ENCODE peak calls at places on chromosomes 6 and 20, in five cellular contexts. D, Z, K, T and O are unnamed samples.

GRCh38 chr6:169253341-169253740 is 305 bp downstream of the THBS2 start:
- DNase-seq in T (no peak), K (no peak), Z (no peak), D (no peak), O (no peak)

GRCh38 chr6:2063547-2063946 is 181.9 kb downstream of the GMDS start:
- DNase-seq in T (no peak), Z (no peak), K (no peak), D (no peak), O (no peak)

GRCh38 chr20:52129611-52130010 is 62.0 kb downstream of the ZFP64 start:
- DNase-seq in K (no peak), D (peak), T (no peak), Z (no peak), O (no peak)

GRCh38 chr20:51462566-51463276 is 79.8 kb downstream of the NFATC2 start:
- DNase-seq in T (no peak), K (no peak), Z (peak), D (peak), O (no peak)

GRCh38 chr6:131116755-131117360 is 18.4 kb upstream of the AKAP7 start:
- DNase-seq in T (no peak), Z (peak), D (peak), K (peak), O (no peak)

GRCh38 chr20:38343798-38344701 is 2.2 kb upstream of the LBP start:
- DNase-seq in Z (no peak), T (no peak), K (no peak), D (no peak), O (no peak)

GRCh38 chr6:87436435-87436834 is 28.7 kb downstream of the CFAP206 start:
- DNase-seq in D (peak), Z (peak), T (peak), K (peak), O (peak)

GRCh38 chr6:125207956-125208355 is 54.4 kb downstream of the TPD52L1 start:
- DNase-seq in T (no peak), K (no peak), D (no peak), Z (no peak), O (no peak)

GRCh38 chr6:158807515-158808441 is 11.4 kb downstream of the EZR start:
- DNase-seq in T (no peak), Z (no peak), D (no peak), K (no peak), O (no peak)

GRCh38 chr20:59749293-59749680 is 144.9 kb downstream of the PHACTR3 start:
- DNase-seq in K (no peak), T (peak), Z (no peak), D (peak), O (no peak)

GRCh38 chr6:27836080-27836782 is 76.0 kb downstream of the OR2B2 start:
- DNase-seq in Z (no peak), T (no peak), K (peak), D (no peak), O (no peak)

GRCh38 chr20:43046946-43047345 is 142.8 kb downstream of the PTPRT start:
- DNase-seq in K (no peak), T (no peak), D (no peak), Z (no peak), O (no peak)
- TF ChIP-seq CTCF in K (no peak), T (no peak), D (no peak), Z (no peak), O (no peak)

GRCh38 chr6:133551436-133551835 is 310.3 kb downstream of the EYA4 start:
- DNase-seq in K (no peak), D (no peak), T (no peak), Z (no peak), O (no peak)
- TF ChIP-seq CTCF in K (no peak), D (no peak), T (no peak), Z (no peak), O (no peak)

GRCh38 chr6:13711726-13712484 is at the start of gene RANBP9:
- DNase-seq in Z (peak), D (peak), T (peak), K (peak), O (peak)

GRCh38 chr6:13710552-13711383 is 867 bp downstream of the RANBP9 start:
- DNase-seq in Z (peak), K (peak), D (no peak), T (no peak), O (no peak)

GRCh38 chr6:13709698-13710551 is 1.7 kb downstream of the RANBP9 start:
- DNase-seq in T (no peak), D (no peak), K (peak), Z (no peak), O (no peak)

GRCh38 chr6:13712485-13712990 is 903 bp upstream of the RANBP9 start:
- DNase-seq in D (no peak), T (no peak), Z (no peak), K (peak), O (no peak)

DNA sequence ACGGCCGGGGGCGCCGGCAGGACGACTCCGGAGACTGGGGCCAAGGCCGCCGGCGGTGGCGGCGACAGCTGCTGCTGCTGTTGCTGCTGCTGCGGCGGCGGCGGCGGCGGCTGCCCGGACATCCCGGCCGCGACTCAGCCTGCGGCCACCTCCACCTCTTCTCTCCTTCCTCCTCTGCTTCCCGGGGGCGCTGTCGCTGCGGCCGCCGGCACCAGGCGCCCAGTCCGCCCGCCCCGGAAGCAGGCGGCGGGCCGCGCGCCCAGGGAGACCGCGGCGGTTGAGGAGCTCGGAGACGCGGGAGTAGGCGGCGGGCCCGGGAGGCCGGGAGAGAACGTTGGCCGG is 280 bp downstream of the RANBP9 start:
- DNase-seq in T (no peak), K (peak), Z (no peak), D (no peak), O (no peak)
- TF ChIP-seq CTCF in T (peak), K (peak), Z (no peak), D (no peak), O (no peak)

DNA sequence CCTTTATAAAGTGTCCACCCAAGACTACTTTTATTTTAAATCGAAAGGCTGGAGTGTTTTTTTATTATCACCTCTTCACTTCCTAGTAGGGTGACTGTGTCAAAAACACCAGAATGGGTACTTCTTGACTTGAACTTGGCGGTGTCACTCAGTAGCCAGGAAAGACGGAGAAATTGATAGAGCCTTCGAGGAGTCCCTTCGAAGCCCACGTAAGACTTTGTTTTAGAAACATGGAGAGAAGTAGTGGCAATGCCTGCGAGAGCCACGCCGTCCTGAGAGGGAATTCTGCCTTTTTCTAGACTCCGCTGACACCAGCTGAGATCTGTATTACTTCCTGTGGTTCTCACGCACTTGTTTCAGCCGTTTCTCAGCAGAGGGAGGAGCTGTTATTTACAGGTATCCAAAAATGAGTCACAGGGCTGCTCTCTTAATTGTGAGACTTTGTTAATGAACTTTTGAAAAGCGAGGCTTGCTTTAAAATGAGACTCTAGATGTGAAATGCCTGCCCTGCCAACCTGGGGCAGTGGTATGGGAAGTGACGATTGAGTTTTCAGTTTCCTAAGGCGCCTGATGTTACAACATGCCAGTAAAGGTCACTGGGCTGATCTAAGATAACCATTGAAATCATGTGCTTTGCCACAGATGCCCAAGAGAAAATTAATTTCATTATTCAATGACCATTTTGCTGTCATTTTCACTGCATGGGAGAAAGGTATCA is 852 bp downstream of the STX11 start:
- DNase-seq in T (no peak), Z (no peak), D (no peak), K (peak), O (no peak)
- TF ChIP-seq CTCF in T (no peak), Z (no peak), D (no peak), K (no peak), O (no peak)

DNA sequence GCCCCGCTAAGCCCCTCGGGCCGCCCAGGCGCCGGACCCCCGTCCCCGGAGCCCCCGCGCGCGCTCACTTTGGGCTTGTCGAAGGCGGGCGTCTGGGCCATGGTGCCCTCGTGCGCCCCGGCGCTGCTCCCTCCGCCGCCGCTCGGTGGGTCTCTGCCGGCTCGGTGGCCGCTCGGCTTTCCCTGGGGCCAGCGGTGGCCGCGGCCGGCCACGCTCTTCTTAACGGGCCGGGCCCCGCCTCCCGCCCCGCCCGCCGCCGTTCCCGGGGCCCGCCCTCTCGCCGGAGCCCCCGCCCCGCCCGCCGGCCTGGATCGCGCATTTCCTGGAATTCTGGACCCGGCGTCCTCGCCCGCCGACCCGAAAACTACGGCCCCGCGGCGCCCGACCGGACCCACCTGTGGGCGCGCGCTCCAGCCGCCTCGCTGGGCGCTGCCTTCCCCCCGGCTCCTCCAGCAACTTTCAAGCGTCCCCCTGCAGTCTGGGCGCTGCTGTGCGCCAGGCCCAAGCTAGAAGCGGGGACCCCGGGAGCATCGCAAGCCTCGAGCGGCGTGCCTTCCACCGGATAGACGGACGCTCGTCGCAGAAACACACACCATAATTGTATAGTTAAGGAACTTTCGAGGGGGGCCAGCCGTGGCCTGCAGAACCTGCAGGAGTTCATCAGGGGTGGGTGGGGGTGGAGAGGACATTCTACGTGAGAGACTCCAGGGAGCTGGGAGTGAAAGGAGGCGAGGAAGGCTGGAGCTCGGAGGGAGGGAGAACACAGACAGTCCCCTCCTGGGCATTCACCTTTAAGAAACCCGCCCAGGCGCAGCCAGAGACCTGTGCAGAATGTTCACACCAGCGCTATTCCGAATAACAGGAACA is at the start of gene ADA:
- DNase-seq in Z (peak), D (peak), T (no peak), K (peak), O (no peak)
- TF ChIP-seq CTCF in Z (no peak), D (no peak), T (no peak), K (no peak), O (no peak)

DNA sequence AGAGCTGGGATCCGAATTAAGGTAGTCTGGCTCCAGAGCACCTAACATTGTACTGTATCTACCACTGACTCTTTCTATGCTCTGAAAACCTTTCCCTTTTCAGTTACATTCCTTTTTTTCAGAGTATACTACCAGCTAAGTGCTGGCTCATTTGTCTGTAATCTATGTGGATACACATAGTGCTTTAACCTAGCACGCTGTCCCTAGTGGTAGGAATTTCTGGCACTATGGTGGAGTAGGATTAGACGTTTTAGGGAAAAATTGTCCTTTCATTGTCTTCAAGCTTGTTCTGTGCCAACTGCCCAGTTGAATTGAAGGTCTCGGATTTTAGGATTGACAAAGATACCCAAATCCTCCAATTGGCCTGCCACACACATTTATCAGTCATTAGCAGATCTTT is 259.1 kb upstream of the FERMT1 start:
- DNase-seq in T (no peak), Z (no peak), K (no peak), D (no peak), O (peak)
- TF ChIP-seq CTCF in T (peak), Z (no peak), K (no peak), D (peak), O (peak)

GRCh38 chr20:42594659-42595058 is 595.0 kb downstream of the PTPRT start:
- DNase-seq in T (no peak), K (no peak), Z (no peak), D (no peak), O (no peak)

GRCh38 chr20:42595625-42596024 is 594.1 kb downstream of the PTPRT start:
- DNase-seq in T (no peak), D (no peak), K (no peak), Z (no peak), O (no peak)

GRCh38 chr20:42603655-42604054 is 586.1 kb downstream of the PTPRT start:
- DNase-seq in K (no peak), T (no peak), D (no peak), Z (no peak), O (no peak)

GRCh38 chr20:42598586-42598985 is 591.1 kb downstream of the PTPRT start:
- DNase-seq in Z (no peak), T (no peak), K (no peak), D (no peak), O (no peak)
- TF ChIP-seq CTCF in Z (no peak), T (no peak), K (no peak), D (no peak), O (no peak)

DNA sequence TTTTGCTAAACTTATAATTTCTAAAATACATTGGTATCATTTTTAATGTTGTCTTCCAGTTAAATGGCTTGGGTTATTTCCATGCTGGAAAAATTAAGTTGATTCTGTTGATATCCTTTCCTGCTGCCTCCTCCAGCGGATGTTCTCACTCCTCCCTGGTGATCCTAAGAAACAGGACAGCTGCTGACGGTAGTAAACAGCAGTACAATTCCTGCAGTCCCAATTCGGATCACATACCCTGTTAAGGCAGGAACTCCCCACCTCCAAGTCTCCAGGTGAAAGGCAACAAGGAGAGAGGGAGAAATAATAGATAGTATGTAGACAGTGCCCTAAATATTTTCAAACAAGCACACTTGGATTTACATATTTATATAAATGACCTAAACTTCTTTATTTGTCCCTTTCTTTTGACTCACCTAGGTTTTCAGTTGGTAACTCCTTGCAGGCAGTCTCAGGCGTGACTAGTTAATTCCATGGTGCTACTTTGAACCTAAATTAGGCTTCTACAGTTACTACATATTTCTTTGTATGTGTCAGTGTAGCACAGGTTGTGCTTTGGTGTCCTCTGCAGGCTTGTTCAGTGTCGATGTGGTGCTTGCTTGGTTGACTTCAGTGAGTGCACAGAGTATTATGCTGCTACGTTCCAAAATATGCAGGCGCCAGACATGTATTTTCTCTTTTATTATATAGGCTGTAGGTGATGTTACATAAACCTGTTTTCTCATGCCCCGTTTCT is 126.0 kb downstream of the ADGRB3 start:
- DNase-seq in T (no peak), D (no peak), Z (no peak), K (no peak), O (no peak)
- TF ChIP-seq CTCF in T (no peak), D (no peak), Z (no peak), K (no peak), O (no peak)

DNA sequence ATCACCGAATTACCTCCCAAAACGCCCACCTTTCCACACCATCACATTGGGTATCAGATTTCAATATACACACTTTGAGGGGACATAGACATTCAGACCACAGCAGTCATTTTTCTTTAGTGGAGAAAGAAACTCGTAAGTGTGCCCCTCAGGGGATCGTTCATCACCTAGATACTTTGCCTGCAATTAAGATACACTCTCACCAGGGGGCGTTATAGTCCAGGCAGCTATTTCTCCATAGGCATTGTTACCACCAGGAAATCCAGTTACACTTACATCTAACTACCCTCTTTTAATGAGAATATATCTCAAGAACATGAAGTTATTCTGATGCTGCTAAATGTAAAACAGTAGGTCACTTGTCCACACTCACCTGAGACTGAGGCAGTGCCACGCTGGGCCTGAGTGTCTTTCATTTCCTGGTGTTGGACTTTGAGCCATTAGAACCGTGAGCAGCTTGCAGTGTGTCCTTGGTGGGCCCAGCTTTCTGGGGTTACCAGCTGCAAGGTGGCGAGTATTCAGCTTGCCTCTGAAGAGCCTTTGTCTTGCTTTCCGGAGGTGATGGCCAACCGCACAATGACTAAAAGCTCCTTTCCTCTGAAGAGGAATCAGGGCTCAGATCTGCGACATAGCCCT is 35.1 kb upstream of the UNC93A start:
- DNase-seq in Z (no peak), D (no peak), K (no peak), T (no peak), O (no peak)
- TF ChIP-seq CTCF in Z (no peak), D (no peak), K (peak), T (no peak), O (no peak)

GRCh38 chr6:34791164-34791841 is 580 bp upstream of the BLTP3A start:
- DNase-seq in Z (peak), D (peak), K (peak), T (no peak), O (no peak)
- TF ChIP-seq CTCF in Z (no peak), D (peak), K (peak), T (peak), O (peak)